ENCODE peak calls at places on chromosomes 4 and X, in seven cellular contexts. L, G, R, Z, P, S and U are unnamed samples.

GRCh38 chr4:85409251-85409650 is 65.7 kb upstream of the ARHGAP24 start:
- DNase-seq in P (no peak), Z (no peak), R (peak; percentile 22), S (no peak), L (no peak), G (no peak), U (no peak)

GRCh38 chrX:47200385-47201150 is 6.9 kb downstream of the UBA1 start:
- DNase-seq in P (no peak), G (peak; percentile 63), R (peak; percentile 83), Z (no peak), S (no peak), L (no peak), U (peak; percentile 67)

GRCh38 chr4:183284965-183285364 is 35.1 kb downstream of the CLDN22 start:
- DNase-seq in S (no peak), P (no peak), L (no peak), Z (no peak), G (no peak), R (peak; percentile 86), U (no peak)

GRCh38 chr4:118927976-118928375 is 39.3 kb downstream of the SYNPO2 start:
- DNase-seq in S (no peak), L (no peak), G (no peak), R (peak; percentile 38), Z (peak; percentile 42), P (no peak), U (no peak)

GRCh38 chrX:63506320-63506719 is 155.2 kb upstream of the SPIN4 start:
- DNase-seq in G (no peak), Z (no peak), P (peak; percentile 37), R (peak; percentile 39), L (no peak), S (no peak), U (no peak)

GRCh38 chr4:13483142-13484044 is 747 bp downstream of the RAB28 start:
- DNase-seq in R (peak; percentile 85), S (no peak), G (peak; percentile 24), P (peak; percentile 24), L (no peak), Z (peak; percentile 33), U (no peak)

GRCh38 chr4:10075953-10076391 is 40.6 kb downstream of the WDR1 start:
- DNase-seq in Z (no peak), L (no peak), G (no peak), R (no peak), S (no peak), P (no peak), U (no peak)

GRCh38 chr4:14831447-14831846 is 170.8 kb upstream of the CPEB2 start:
- DNase-seq in S (no peak), R (no peak), G (no peak), Z (no peak), P (no peak), L (no peak), U (no peak)

GRCh38 chr4:8858188-8858924 is 13.3 kb downstream of the HMX1 start:
- DNase-seq in L (no peak), P (no peak), Z (no peak), S (no peak), G (no peak), R (no peak), U (no peak)

GRCh38 chrX:103540145-103540544 is 20.9 kb upstream of the RAB40A start:
- DNase-seq in Z (no peak), G (no peak), S (no peak), L (no peak), P (no peak), R (peak; percentile 49), U (no peak)

GRCh38 chrX:28586891-28587635 is at the start of gene IL1RAPL1:
- DNase-seq in G (no peak), S (no peak), P (no peak), Z (no peak), R (peak; percentile 80), L (no peak), U (no peak)

GRCh38 chr4:177938226-177938625 is 496.0 kb upstream of the AGA start:
- DNase-seq in L (no peak), P (no peak), R (no peak), G (no peak), S (no peak), Z (no peak), U (no peak)

GRCh38 chr4:42638993-42639392 is 17.9 kb downstream of the ATP8A1 start:
- DNase-seq in P (peak; percentile 87), S (no peak), R (no peak), L (no peak), Z (no peak), G (no peak), U (no peak)

GRCh38 chr4:989722-990471 is 3.1 kb downstream of the IDUA start:
- DNase-seq in R (no peak), S (no peak), G (no peak), Z (peak; percentile 6), P (no peak), L (peak; percentile 22), U (no peak)

GRCh38 chrX:66489339-66489738 is 149.5 kb downstream of the EDA2R start:
- DNase-seq in Z (no peak), R (no peak), L (no peak), P (no peak), G (no peak), S (no peak), U (no peak)

GRCh38 chrX:153773741-153774575 is 6.9 kb upstream of the SRPK3 start:
- DNase-seq in L (peak; percentile 19), Z (peak; percentile 3), P (no peak), G (no peak), S (peak; percentile 69), R (no peak), U (peak; percentile 94)

GRCh38 chrX:28787206-28787605 is 200.0 kb downstream of the IL1RAPL1 start:
- DNase-seq in G (no peak), R (peak; percentile 86), L (no peak), Z (no peak), S (no peak), P (no peak), U (no peak)

GRCh38 chr4:69095301-69095731 is 958 bp upstream of the UGT2B7 start:
- DNase-seq in Z (no peak), L (no peak), S (no peak), G (no peak), R (peak; percentile 89), P (no peak), U (no peak)

GRCh38 chr4:81422591-81422990 is 49.1 kb downstream of the RASGEF1B start:
- DNase-seq in G (no peak), L (no peak), P (no peak), Z (no peak), S (no peak), R (no peak), U (no peak)

GRCh38 chrX:77788050-77788449 is 2.0 kb upstream of the ATRX start:
- DNase-seq in R (no peak), G (no peak), P (peak; percentile 1), S (no peak), L (no peak), Z (peak; percentile 10), U (no peak)

GRCh38 chr4:95188701-95189401 is 359.9 kb downstream of the UNC5C start:
- DNase-seq in R (no peak), P (peak; percentile 75), S (no peak), Z (no peak), L (no peak), G (no peak), U (no peak)

GRCh38 chrX:106752101-106752678 is 25.7 kb downstream of the RNF128 start:
- DNase-seq in G (no peak), L (no peak), S (no peak), Z (no peak), R (no peak), P (peak; percentile 0), U (no peak)

DNA sequence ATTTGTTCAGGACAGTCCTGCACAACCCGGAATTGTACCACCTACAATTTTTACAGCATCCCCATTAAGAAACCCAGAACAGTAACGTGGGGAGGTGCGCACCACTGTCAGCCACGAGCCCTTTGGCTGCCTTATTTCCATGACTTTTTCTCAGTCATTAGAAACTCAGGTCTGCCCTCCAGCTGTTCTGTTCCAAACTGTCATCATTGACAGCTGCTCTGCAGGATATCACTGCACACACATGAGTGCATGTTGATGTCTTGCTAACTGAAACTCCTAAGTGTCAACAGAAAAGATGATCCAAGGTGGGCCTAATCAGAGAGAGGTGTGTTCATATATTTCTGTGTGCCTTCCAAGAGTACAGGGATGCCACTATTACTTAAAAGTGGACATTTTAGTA is 123.4 kb downstream of the PARM1 start:
- DNase-seq in P (no peak), G (no peak), Z (no peak), R (no peak), S (no peak), L (no peak), U (no peak)
- TF ChIP-seq CTCF in P (no peak), G (no peak), Z (no peak), R (no peak), S (no peak), L (no peak), U (no peak)

GRCh38 chrX:101676571-101676970 is 16.9 kb upstream of the ARMCX2 start:
- DNase-seq in Z (no peak), S (no peak), R (no peak), P (no peak), G (no peak), L (no peak), U (no peak)
- TF ChIP-seq CTCF in Z (no peak), S (no peak), R (no peak), P (no peak), G (no peak), L (no peak), U (no peak)

GRCh38 chr4:150540959-150541360 is 41.0 kb upstream of the MAB21L2 start:
- DNase-seq in R (peak; percentile 22), G (no peak), S (no peak), Z (no peak), P (no peak), L (no peak), U (no peak)
- TF ChIP-seq CTCF in R (no peak), G (no peak), S (no peak), Z (no peak), P (no peak), L (no peak), U (no peak)

GRCh38 chr4:37798616-37799015 is 27.9 kb upstream of the PGM2 start:
- DNase-seq in P (no peak), R (no peak), G (no peak), L (no peak), Z (no peak), S (no peak), U (no peak)

GRCh38 chr4:37799941-37800554 is 26.4 kb upstream of the PGM2 start:
- DNase-seq in P (no peak), S (no peak), L (no peak), Z (no peak), G (no peak), R (no peak), U (no peak)

GRCh38 chr4:37805091-37805490 is 21.4 kb upstream of the PGM2 start:
- DNase-seq in P (peak; percentile 67), R (no peak), G (no peak), Z (no peak), S (no peak), L (no peak), U (no peak)

GRCh38 chr4:37802068-37802666 is 24.3 kb upstream of the PGM2 start:
- DNase-seq in L (peak; percentile 52), S (no peak), Z (peak; percentile 48), P (peak; percentile 61), G (no peak), R (peak; percentile 54), U (no peak)

DNA sequence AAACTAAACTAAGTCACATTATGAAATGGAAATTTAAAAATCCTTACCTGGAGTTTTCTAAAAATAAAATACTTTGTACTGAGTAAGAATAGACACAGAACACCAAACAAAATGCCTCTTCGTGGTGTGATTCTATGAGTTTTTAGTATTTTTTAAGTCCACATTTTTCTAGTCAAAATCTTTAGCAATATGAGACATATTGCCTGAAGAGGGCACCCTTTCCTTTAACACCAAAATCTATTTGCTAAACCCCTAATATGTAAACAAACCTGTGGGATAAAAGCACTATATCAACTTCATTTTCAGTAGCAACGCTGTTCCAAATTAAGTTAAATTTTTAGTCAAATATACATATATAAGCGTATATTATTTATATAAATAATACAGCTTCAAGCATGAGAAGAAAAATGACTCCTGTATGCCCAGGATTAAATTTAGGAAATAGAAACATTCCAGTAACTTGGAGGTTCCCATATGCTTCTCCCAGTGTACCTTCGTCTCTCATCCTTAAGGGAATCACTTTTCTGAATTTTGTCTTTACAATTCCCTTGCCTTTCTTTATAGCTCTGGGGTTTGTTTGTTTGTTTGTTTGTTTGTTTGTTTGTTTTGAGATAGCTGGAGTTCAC is 23.0 kb upstream of the PGM2 start:
- DNase-seq in S (no peak), G (no peak), P (peak; percentile 77), Z (peak; percentile 15), R (peak; percentile 50), L (no peak), U (no peak)
- TF ChIP-seq CTCF in S (no peak), G (no peak), P (peak; percentile 94), Z (peak; percentile 65), R (no peak), L (peak; percentile 68), U (peak; percentile 91)